ENCODE peak calls at places on chromosome 5, in six cellular contexts. Q is upper lobe of right lung, F is IMR-90, R is body of pancreas, M is dorsolateral prefrontal cortex, K is cardiac muscle cell. C is an unnamed sample.

GRCh38 chr5:181241393-181241975 is 2.2 kb downstream of the RACK1 start:
- DNase-seq in Q (no peak), R (no peak), M (no peak), K (peak), F (peak), C (peak)

GRCh38 chr5:159435855-159436254 is 105.6 kb upstream of the IL12B start:
- DNase-seq in R (no peak), K (no peak), Q (no peak), F (no peak), M (no peak), C (no peak)

GRCh38 chr5:113489299-113489698 is 1.0 kb upstream of the MCC start:
- DNase-seq in K (peak), M (no peak), F (peak), Q (no peak), R (peak), C (peak)

GRCh38 chr5:163619951-163620350 is 114.5 kb downstream of the MAT2B start:
- DNase-seq in K (no peak), M (no peak), F (no peak), R (no peak), Q (no peak), C (no peak)

GRCh38 chr5:1343315-1343751 is 1.6 kb downstream of the CLPTM1L start:
- DNase-seq in M (no peak), F (no peak), K (no peak), R (no peak), Q (peak), C (no peak)

GRCh38 chr5:114716955-114717354 is 355.1 kb downstream of the KCNN2 start:
- DNase-seq in Q (no peak), R (no peak), K (no peak), F (no peak), M (no peak), C (no peak)

GRCh38 chr5:35229076-35230042 is 928 bp downstream of the PRLR start:
- DNase-seq in Q (peak), R (peak), K (no peak), F (no peak), M (no peak), C (peak)

GRCh38 chr5:67475489-67475888 is 278.9 kb upstream of the CD180 start:
- DNase-seq in F (no peak), Q (no peak), M (no peak), K (no peak), R (no peak), C (no peak)

GRCh38 chr5:174563899-174564298 is 160.5 kb upstream of the MSX2 start:
- DNase-seq in F (peak), R (peak), Q (no peak), M (no peak), K (peak), C (no peak)

GRCh38 chr5:95731571-95732554 is 727 bp downstream of the RHOBTB3 start:
- DNase-seq in M (peak), F (peak), R (peak), Q (peak), K (peak), C (peak)

GRCh38 chr5:161946911-161947310 is 99.0 kb downstream of the GABRA1 start:
- DNase-seq in M (no peak), F (no peak), R (no peak), K (no peak), Q (no peak), C (no peak)

GRCh38 chr5:177336603-177337494 is 14.6 kb downstream of the LMAN2 start:
- DNase-seq in Q (no peak), M (no peak), F (no peak), R (no peak), K (no peak), C (no peak)

GRCh38 chr5:151923865-151924264 is 786 bp downstream of the GLRA1 start:
- DNase-seq in Q (no peak), R (no peak), M (peak), F (no peak), K (peak), C (peak)

GRCh38 chr5:57082441-57083067 is 91.3 kb upstream of the GPBP1 start:
- DNase-seq in F (peak), Q (no peak), M (no peak), R (no peak), K (peak), C (peak)

GRCh38 chr5:149406203-149406978 is 27.3 kb upstream of the IL17B start:
- DNase-seq in Q (no peak), M (no peak), R (peak), F (peak), K (peak), C (no peak)

GRCh38 chr5:33526755-33527154 is 86.0 kb downstream of the TARS1 start:
- DNase-seq in M (no peak), Q (no peak), K (no peak), R (peak), F (no peak), C (no peak)

GRCh38 chr5:80243567-80243966 is 12.3 kb downstream of the SERINC5 start:
- DNase-seq in M (no peak), F (no peak), Q (no peak), K (no peak), R (no peak), C (no peak)

GRCh38 chr5:59793000-59793399 is 100.5 kb downstream of the PDE4D start:
- DNase-seq in R (no peak), Q (no peak), M (no peak), K (peak), F (peak), C (peak)
- H3K27ac ChIP-seq in R (no peak), Q (no peak), M (no peak), K (no peak), F (no peak), C (peak)

DNA sequence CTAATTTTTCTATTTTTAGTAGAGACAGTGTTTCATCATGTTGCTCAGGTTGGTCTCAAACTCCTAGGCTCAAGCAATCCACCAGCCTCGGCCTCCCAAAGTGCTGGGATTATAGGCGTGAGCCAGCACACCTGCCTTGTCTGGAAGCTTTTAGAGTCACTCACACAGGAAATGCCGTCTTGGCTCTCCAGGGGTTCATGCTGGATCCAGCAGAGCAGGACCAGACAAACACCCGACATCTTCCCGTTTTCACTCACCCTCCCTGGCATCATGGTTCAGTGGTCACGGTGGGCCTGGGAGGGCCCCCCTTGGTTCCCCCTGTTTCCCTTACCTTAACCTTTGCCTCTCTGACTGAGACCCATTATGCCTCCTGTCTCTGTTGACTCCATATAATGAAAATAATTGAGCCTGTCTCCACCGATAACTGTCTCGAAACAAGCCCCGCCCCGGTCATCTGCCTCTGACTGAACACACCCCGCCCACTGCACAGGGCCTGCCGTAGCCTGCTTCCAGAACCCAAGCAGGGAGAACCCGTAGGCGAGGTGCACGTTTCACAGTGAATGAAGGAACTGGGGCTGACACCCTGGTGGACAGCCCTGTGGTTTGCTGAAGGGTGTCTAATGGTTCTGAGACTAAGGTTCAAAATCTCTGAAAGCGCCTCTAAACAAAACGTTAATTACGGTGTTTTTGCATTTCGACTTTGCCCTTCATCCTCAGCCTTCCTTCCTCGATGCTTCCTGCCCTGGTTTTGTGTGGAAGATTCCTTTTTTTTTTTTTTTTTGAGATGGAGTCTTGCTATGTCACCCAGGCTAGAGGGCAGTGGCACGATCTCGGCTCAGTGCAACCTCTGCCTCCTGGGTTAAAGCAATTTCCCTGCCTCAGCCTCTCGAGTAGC is 39.7 kb upstream of the SPRY4 start:
- DNase-seq in Q (no peak), K (no peak), M (no peak), F (no peak), R (peak), C (peak)
- TF ChIP-seq CTCF in Q (no peak), K (no peak), M (no peak), F (no peak), R (no peak), C (no peak)

GRCh38 chr5:131323378-131323777 is 59.5 kb downstream of the CDC42SE2 start:
- DNase-seq in K (no peak), F (no peak), M (no peak), Q (no peak), R (no peak), C (peak)

GRCh38 chr5:131321066-131321465 is 57.2 kb downstream of the CDC42SE2 start:
- DNase-seq in Q (no peak), F (no peak), K (no peak), M (no peak), R (no peak), C (no peak)

GRCh38 chr5:131328536-131329186 is 64.8 kb downstream of the CDC42SE2 start:
- DNase-seq in F (peak), R (no peak), Q (no peak), K (peak), M (no peak), C (peak)

GRCh38 chr5:131322926-131323325 is 59.1 kb downstream of the CDC42SE2 start:
- DNase-seq in M (no peak), K (no peak), F (no peak), R (no peak), Q (no peak), C (no peak)

GRCh38 chr5:131324311-131324710 is 60.5 kb downstream of the CDC42SE2 start:
- DNase-seq in F (no peak), Q (no peak), M (peak), K (peak), R (peak), C (no peak)
- H3K27ac ChIP-seq in F (no peak), Q (no peak), M (peak), K (no peak), R (no peak), C (no peak)

GRCh38 chr5:81301221-81302015 is at the start of gene ZCCHC9:
- DNase-seq in F (peak), Q (peak), R (peak), K (peak), M (peak), C (peak)
- TF ChIP-seq CTCF in F (peak), Q (peak), R (no peak), K (peak), M (peak), C (no peak)

DNA sequence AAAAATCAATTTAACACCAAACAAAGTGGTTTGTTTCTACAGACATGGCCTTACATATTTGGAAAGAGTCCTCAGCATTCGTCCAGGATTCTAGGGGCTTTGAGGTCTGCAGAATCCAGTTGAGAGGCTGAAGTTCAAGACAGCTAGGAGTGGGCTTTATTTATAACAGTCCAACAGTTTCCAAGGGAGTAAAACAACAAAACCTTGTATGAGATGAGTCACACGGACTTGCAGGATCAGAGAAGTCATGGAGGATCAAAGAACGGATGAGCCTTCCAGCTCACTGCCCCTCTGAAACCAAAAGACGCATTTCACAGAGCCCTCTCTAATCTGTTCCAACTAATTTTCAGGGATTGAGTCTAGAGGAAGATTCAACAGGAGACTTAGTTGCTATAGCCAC is 11.1 kb upstream of the ESM1 start:
- DNase-seq in F (peak), Q (no peak), M (no peak), R (no peak), K (peak), C (no peak)
- H3K27ac ChIP-seq in F (no peak), Q (no peak), M (no peak), R (no peak), K (no peak), C (no peak)

DNA sequence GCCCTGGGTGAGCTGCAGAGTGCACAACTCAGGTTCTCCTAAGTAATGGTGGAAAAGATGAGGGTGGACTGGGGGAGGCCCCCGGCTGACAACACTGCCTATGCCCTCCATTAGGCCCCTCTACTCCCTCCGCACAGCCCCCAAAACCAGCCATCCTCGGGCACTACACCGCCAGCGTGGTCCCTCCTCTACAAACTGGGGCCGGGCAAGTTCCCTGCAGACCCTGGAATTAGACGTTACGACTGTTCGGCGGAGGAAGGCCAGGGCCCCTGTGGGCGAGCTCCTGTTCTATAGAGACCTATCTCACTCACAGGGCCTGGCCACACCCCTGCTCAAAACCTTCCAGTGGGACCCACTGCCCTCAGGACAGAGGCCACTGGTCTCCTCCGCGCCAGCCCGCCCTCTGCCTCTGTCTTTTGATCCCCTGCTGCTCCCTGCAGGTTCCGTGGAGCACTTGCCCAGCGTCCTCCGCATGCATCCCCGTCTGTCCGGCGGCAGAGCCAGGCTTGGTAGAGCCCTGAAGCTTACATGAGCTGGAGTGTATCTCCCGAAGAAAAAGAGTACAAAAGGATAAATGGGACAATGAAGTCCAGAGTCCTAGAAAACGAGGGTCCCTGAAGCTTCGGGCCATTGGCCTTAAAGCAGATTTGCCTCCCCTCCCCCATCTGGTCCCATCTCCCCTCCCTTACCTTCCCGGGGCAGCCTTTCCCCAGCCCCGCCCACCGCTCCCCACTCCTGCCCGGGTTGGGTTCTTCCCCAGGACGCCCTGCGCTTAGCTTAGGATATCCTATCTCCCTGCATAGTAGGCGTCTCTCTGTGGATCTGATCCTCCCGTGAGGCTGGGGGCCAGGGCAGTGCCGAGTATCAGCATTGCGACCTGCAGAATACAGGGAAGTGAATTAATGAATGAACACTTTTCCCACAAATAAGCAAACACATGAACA is 71.3 kb downstream of the HRH2 start:
- DNase-seq in K (peak), M (peak), Q (no peak), F (no peak), R (no peak), C (no peak)
- TF ChIP-seq CTCF in K (no peak), M (no peak), Q (no peak), F (no peak), R (no peak), C (no peak)

GRCh38 chr5:109396965-109397364 is 12.8 kb downstream of the PJA2 start:
- DNase-seq in Q (no peak), M (no peak), F (no peak), K (no peak), R (no peak), C (no peak)
- H3K27ac ChIP-seq in Q (no peak), M (no peak), F (no peak), K (no peak), R (no peak), C (no peak)

GRCh38 chr5:126104951-126105350 is 318.3 kb upstream of the GRAMD2B start:
- DNase-seq in M (no peak), F (no peak), K (no peak), R (no peak), Q (no peak), C (no peak)
- TF ChIP-seq CTCF in M (no peak), F (no peak), K (no peak), R (no peak), Q (no peak), C (no peak)

C was measured in RWPE1.